ENCODE peak calls at places on chromosomes 1 and 21, in nine cellular contexts. One of them, this sample, is unnamed.

GRCh38 chr21:18155508-18156193 is 89.0 kb upstream of the CHODL start:
- DNase-seq in heart right ventricle: no peak
- DNase-seq in IMR-90: no peak
- DNase-seq in heart left ventricle: no peak
- DNase-seq in transverse colon: no peak
- DNase-seq in HFF-Myc: no peak
- DNase-seq in A673: peak
- DNase-seq in activated CD8-positive, alpha-beta T cell treated with anti-CD3 and anti-CD28 coated beads for 36 hours: no peak
- DNase-seq in nephron progenitor cell: no peak
- DNase-seq in this sample: no peak

GRCh38 chr1:16067127-16067768 is 6.2 kb downstream of the FAM131C start:
- DNase-seq in heart right ventricle: no peak
- DNase-seq in IMR-90: peak
- DNase-seq in heart left ventricle: no peak
- DNase-seq in transverse colon: peak
- DNase-seq in HFF-Myc: no peak
- DNase-seq in A673: no peak
- DNase-seq in activated CD8-positive, alpha-beta T cell treated with anti-CD3 and anti-CD28 coated beads for 36 hours: peak
- DNase-seq in nephron progenitor cell: no peak
- DNase-seq in this sample: peak

GRCh38 chr21:41466024-41466820 is 40.2 kb downstream of the MX1 start:
- DNase-seq in heart right ventricle: no peak
- DNase-seq in IMR-90: no peak
- DNase-seq in heart left ventricle: no peak
- DNase-seq in transverse colon: no peak
- DNase-seq in HFF-Myc: no peak
- DNase-seq in A673: no peak
- DNase-seq in activated CD8-positive, alpha-beta T cell treated with anti-CD3 and anti-CD28 coated beads for 36 hours: no peak
- DNase-seq in nephron progenitor cell: no peak
- DNase-seq in this sample: no peak

GRCh38 chr1:55287732-55288131 is 72.6 kb upstream of the USP24 start:
- DNase-seq in heart right ventricle: no peak
- DNase-seq in IMR-90: no peak
- DNase-seq in heart left ventricle: no peak
- DNase-seq in transverse colon: no peak
- DNase-seq in HFF-Myc: no peak
- DNase-seq in A673: peak
- DNase-seq in activated CD8-positive, alpha-beta T cell treated with anti-CD3 and anti-CD28 coated beads for 36 hours: peak
- DNase-seq in nephron progenitor cell: no peak
- DNase-seq in this sample: no peak

GRCh38 chr1:198880818-198881597 is 242.2 kb downstream of the PTPRC start:
- DNase-seq in heart right ventricle: no peak
- DNase-seq in IMR-90: peak
- DNase-seq in heart left ventricle: no peak
- DNase-seq in transverse colon: no peak
- DNase-seq in HFF-Myc: peak
- DNase-seq in A673: peak
- DNase-seq in activated CD8-positive, alpha-beta T cell treated with anti-CD3 and anti-CD28 coated beads for 36 hours: peak
- DNase-seq in nephron progenitor cell: no peak
- DNase-seq in this sample: peak

GRCh38 chr1:27111771-27112573 is 43.0 kb downstream of the SLC9A1 start:
- DNase-seq in heart right ventricle: peak
- DNase-seq in IMR-90: peak
- DNase-seq in heart left ventricle: peak
- DNase-seq in transverse colon: peak
- DNase-seq in HFF-Myc: peak
- DNase-seq in A673: peak
- DNase-seq in activated CD8-positive, alpha-beta T cell treated with anti-CD3 and anti-CD28 coated beads for 36 hours: peak
- DNase-seq in nephron progenitor cell: peak
- DNase-seq in this sample: peak

GRCh38 chr1:95384570-95384969 is 150.6 kb downstream of the RWDD3 start:
- DNase-seq in heart right ventricle: peak
- DNase-seq in IMR-90: peak
- DNase-seq in heart left ventricle: peak
- DNase-seq in transverse colon: no peak
- DNase-seq in HFF-Myc: no peak
- DNase-seq in A673: peak
- DNase-seq in activated CD8-positive, alpha-beta T cell treated with anti-CD3 and anti-CD28 coated beads for 36 hours: peak
- DNase-seq in nephron progenitor cell: peak
- DNase-seq in this sample: peak

GRCh38 chr1:1827089-1827433 is 48.8 kb upstream of the NADK start:
- DNase-seq in heart right ventricle: no peak
- DNase-seq in IMR-90: no peak
- DNase-seq in heart left ventricle: no peak
- DNase-seq in transverse colon: no peak
- DNase-seq in HFF-Myc: no peak
- DNase-seq in A673: peak
- DNase-seq in activated CD8-positive, alpha-beta T cell treated with anti-CD3 and anti-CD28 coated beads for 36 hours: no peak
- DNase-seq in nephron progenitor cell: no peak
- DNase-seq in this sample: no peak

DNA sequence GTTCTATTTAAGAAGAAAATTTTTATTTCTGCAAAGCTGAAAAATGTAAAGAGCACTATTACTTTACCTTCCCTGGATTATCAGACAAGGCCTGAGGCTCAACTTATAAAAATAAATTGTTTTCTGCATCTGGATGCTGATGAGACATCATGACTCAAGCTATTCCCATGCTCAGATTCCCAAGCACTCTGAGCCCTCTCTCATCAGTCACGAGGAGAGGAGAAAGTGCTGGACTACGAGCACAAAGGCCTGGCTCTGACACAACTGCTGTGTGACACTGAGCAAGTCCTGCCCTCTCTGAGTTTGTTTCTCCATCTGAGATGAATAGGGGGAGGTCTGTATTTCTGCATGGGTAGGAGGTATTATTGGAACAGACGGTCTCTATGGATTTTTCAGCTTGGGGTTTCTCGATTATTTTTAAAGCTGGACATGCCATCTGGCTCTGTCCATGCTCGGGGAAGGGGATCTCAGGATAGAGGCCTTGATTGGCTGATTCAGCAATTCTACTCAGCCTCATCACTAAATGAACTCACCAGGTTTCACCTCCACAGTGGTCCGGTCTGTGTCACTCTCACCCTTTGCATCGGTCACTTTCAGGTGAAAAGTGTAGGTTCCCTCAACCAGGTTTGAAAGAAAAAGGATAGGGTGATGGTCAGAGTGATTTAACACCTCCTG is 107.7 kb downstream of the KIAA0319L start:
- DNase-seq in heart right ventricle: no peak
- DNase-seq in IMR-90: peak
- DNase-seq in heart left ventricle: no peak
- DNase-seq in transverse colon: no peak
- DNase-seq in HFF-Myc: peak
- DNase-seq in A673: no peak
- DNase-seq in activated CD8-positive, alpha-beta T cell treated with anti-CD3 and anti-CD28 coated beads for 36 hours: no peak
- DNase-seq in nephron progenitor cell: no peak
- DNase-seq in this sample: no peak
- TF ChIP-seq CTCF in heart right ventricle: no peak
- TF ChIP-seq CTCF in IMR-90: no peak
- TF ChIP-seq CTCF in heart left ventricle: no peak
- TF ChIP-seq CTCF in transverse colon: no peak
- TF ChIP-seq CTCF in HFF-Myc: no peak
- TF ChIP-seq CTCF in A673: no peak
- TF ChIP-seq CTCF in activated CD8-positive, alpha-beta T cell treated with anti-CD3 and anti-CD28 coated beads for 36 hours: no peak
- TF ChIP-seq CTCF in nephron progenitor cell: no peak
- TF ChIP-seq CTCF in this sample: no peak

GRCh38 chr21:14383596-14384210 is 757 bp upstream of the HSPA13 start:
- DNase-seq in heart right ventricle: no peak
- DNase-seq in IMR-90: peak
- DNase-seq in heart left ventricle: no peak
- DNase-seq in transverse colon: no peak
- DNase-seq in HFF-Myc: peak
- DNase-seq in A673: peak
- DNase-seq in activated CD8-positive, alpha-beta T cell treated with anti-CD3 and anti-CD28 coated beads for 36 hours: peak
- DNase-seq in nephron progenitor cell: no peak
- DNase-seq in this sample: peak
- TF ChIP-seq CTCF in heart right ventricle: no peak
- TF ChIP-seq CTCF in IMR-90: no peak
- TF ChIP-seq CTCF in heart left ventricle: no peak
- TF ChIP-seq CTCF in transverse colon: no peak
- TF ChIP-seq CTCF in HFF-Myc: no peak
- TF ChIP-seq CTCF in A673: peak
- TF ChIP-seq CTCF in activated CD8-positive, alpha-beta T cell treated with anti-CD3 and anti-CD28 coated beads for 36 hours: no peak
- TF ChIP-seq CTCF in nephron progenitor cell: no peak
- TF ChIP-seq CTCF in this sample: no peak

GRCh38 chr1:187415065-187415464 is 586.3 kb downstream of the PLA2G4A start:
- DNase-seq in heart right ventricle: no peak
- DNase-seq in IMR-90: peak
- DNase-seq in heart left ventricle: no peak
- DNase-seq in transverse colon: no peak
- DNase-seq in HFF-Myc: no peak
- DNase-seq in A673: no peak
- DNase-seq in activated CD8-positive, alpha-beta T cell treated with anti-CD3 and anti-CD28 coated beads for 36 hours: no peak
- DNase-seq in nephron progenitor cell: no peak
- DNase-seq in this sample: no peak

GRCh38 chr1:187417524-187417923 is 588.8 kb downstream of the PLA2G4A start:
- DNase-seq in heart right ventricle: no peak
- DNase-seq in IMR-90: no peak
- DNase-seq in heart left ventricle: no peak
- DNase-seq in transverse colon: no peak
- DNase-seq in HFF-Myc: no peak
- DNase-seq in A673: no peak
- DNase-seq in activated CD8-positive, alpha-beta T cell treated with anti-CD3 and anti-CD28 coated beads for 36 hours: no peak
- DNase-seq in nephron progenitor cell: no peak
- DNase-seq in this sample: no peak

GRCh38 chr1:187411118-187411517 is 582.4 kb downstream of the PLA2G4A start:
- DNase-seq in heart right ventricle: no peak
- DNase-seq in IMR-90: no peak
- DNase-seq in heart left ventricle: no peak
- DNase-seq in transverse colon: no peak
- DNase-seq in HFF-Myc: no peak
- DNase-seq in A673: no peak
- DNase-seq in activated CD8-positive, alpha-beta T cell treated with anti-CD3 and anti-CD28 coated beads for 36 hours: no peak
- DNase-seq in nephron progenitor cell: no peak
- DNase-seq in this sample: no peak

GRCh38 chr1:187409341-187409740 is 580.6 kb downstream of the PLA2G4A start:
- DNase-seq in heart right ventricle: no peak
- DNase-seq in IMR-90: peak
- DNase-seq in heart left ventricle: no peak
- DNase-seq in transverse colon: no peak
- DNase-seq in HFF-Myc: no peak
- DNase-seq in A673: no peak
- DNase-seq in activated CD8-positive, alpha-beta T cell treated with anti-CD3 and anti-CD28 coated beads for 36 hours: no peak
- DNase-seq in nephron progenitor cell: no peak
- DNase-seq in this sample: no peak

GRCh38 chr1:187413770-187414169 is 585.0 kb downstream of the PLA2G4A start:
- DNase-seq in heart right ventricle: no peak
- DNase-seq in IMR-90: peak
- DNase-seq in heart left ventricle: no peak
- DNase-seq in transverse colon: no peak
- DNase-seq in HFF-Myc: no peak
- DNase-seq in A673: no peak
- DNase-seq in activated CD8-positive, alpha-beta T cell treated with anti-CD3 and anti-CD28 coated beads for 36 hours: no peak
- DNase-seq in nephron progenitor cell: no peak
- DNase-seq in this sample: no peak
- TF ChIP-seq CTCF in heart right ventricle: no peak
- TF ChIP-seq CTCF in IMR-90: peak
- TF ChIP-seq CTCF in heart left ventricle: no peak
- TF ChIP-seq CTCF in transverse colon: no peak
- TF ChIP-seq CTCF in HFF-Myc: no peak
- TF ChIP-seq CTCF in A673: peak
- TF ChIP-seq CTCF in activated CD8-positive, alpha-beta T cell treated with anti-CD3 and anti-CD28 coated beads for 36 hours: no peak
- TF ChIP-seq CTCF in nephron progenitor cell: no peak
- TF ChIP-seq CTCF in this sample: peak

GRCh38 chr21:39726133-39726532 is 18.9 kb upstream of the IGSF5 start:
- DNase-seq in heart right ventricle: no peak
- DNase-seq in IMR-90: no peak
- DNase-seq in heart left ventricle: no peak
- DNase-seq in transverse colon: no peak
- DNase-seq in HFF-Myc: no peak
- DNase-seq in A673: no peak
- DNase-seq in activated CD8-positive, alpha-beta T cell treated with anti-CD3 and anti-CD28 coated beads for 36 hours: no peak
- DNase-seq in nephron progenitor cell: no peak
- DNase-seq in this sample: no peak
- TF ChIP-seq CTCF in heart right ventricle: no peak
- TF ChIP-seq CTCF in IMR-90: peak
- TF ChIP-seq CTCF in heart left ventricle: no peak
- TF ChIP-seq CTCF in transverse colon: no peak
- TF ChIP-seq CTCF in HFF-Myc: peak
- TF ChIP-seq CTCF in A673: no peak
- TF ChIP-seq CTCF in activated CD8-positive, alpha-beta T cell treated with anti-CD3 and anti-CD28 coated beads for 36 hours: no peak
- TF ChIP-seq CTCF in nephron progenitor cell: no peak
- TF ChIP-seq CTCF in this sample: no peak

GRCh38 chr1:44926311-44926781 is 60.0 kb downstream of the EIF2B3 start:
- DNase-seq in heart right ventricle: no peak
- DNase-seq in IMR-90: peak
- DNase-seq in heart left ventricle: no peak
- DNase-seq in transverse colon: no peak
- DNase-seq in HFF-Myc: no peak
- DNase-seq in A673: no peak
- DNase-seq in activated CD8-positive, alpha-beta T cell treated with anti-CD3 and anti-CD28 coated beads for 36 hours: no peak
- DNase-seq in nephron progenitor cell: no peak
- DNase-seq in this sample: no peak

GRCh38 chr1:44919387-44919786 is 67.0 kb downstream of the EIF2B3 start:
- DNase-seq in heart right ventricle: no peak
- DNase-seq in IMR-90: no peak
- DNase-seq in heart left ventricle: no peak
- DNase-seq in transverse colon: no peak
- DNase-seq in HFF-Myc: no peak
- DNase-seq in A673: no peak
- DNase-seq in activated CD8-positive, alpha-beta T cell treated with anti-CD3 and anti-CD28 coated beads for 36 hours: no peak
- DNase-seq in nephron progenitor cell: no peak
- DNase-seq in this sample: no peak

GRCh38 chr1:44929556-44929955 is 56.8 kb downstream of the EIF2B3 start:
- DNase-seq in heart right ventricle: no peak
- DNase-seq in IMR-90: no peak
- DNase-seq in heart left ventricle: no peak
- DNase-seq in transverse colon: no peak
- DNase-seq in HFF-Myc: no peak
- DNase-seq in A673: no peak
- DNase-seq in activated CD8-positive, alpha-beta T cell treated with anti-CD3 and anti-CD28 coated beads for 36 hours: no peak
- DNase-seq in nephron progenitor cell: no peak
- DNase-seq in this sample: no peak

DNA sequence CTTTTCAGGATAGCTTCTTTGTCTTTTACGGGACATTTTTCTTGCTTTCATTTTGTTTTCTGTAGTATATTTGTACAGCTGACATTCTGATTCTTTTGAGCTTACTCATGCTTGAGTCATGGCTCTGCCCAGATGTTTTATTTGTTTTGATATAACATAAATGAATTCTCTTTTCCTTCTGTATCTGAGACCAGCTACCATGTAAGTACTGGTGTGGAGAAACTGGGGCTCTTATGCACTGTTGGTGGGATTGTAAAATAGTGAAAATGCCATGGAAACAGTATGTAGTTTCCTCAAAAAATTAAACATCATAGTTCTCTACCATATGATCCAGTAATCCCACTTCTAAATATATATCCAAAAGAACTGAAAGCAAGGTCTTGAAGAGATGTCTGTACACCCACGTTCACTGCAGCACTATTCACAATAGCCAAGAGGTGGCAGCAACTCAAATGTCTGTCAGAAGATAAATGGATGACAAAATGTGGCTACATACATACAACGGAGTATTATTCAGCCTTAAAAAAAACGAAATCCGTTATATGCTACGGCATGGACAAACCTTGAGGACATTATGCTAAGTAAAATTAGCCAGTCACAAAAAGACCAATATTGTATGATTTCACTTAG is 61.4 kb downstream of the EIF2B3 start:
- DNase-seq in heart right ventricle: no peak
- DNase-seq in IMR-90: peak
- DNase-seq in heart left ventricle: no peak
- DNase-seq in transverse colon: no peak
- DNase-seq in HFF-Myc: peak
- DNase-seq in A673: peak
- DNase-seq in activated CD8-positive, alpha-beta T cell treated with anti-CD3 and anti-CD28 coated beads for 36 hours: peak
- DNase-seq in nephron progenitor cell: no peak
- DNase-seq in this sample: peak
- TF ChIP-seq CTCF in heart right ventricle: peak
- TF ChIP-seq CTCF in IMR-90: peak
- TF ChIP-seq CTCF in heart left ventricle: no peak
- TF ChIP-seq CTCF in transverse colon: peak
- TF ChIP-seq CTCF in HFF-Myc: peak
- TF ChIP-seq CTCF in A673: peak
- TF ChIP-seq CTCF in activated CD8-positive, alpha-beta T cell treated with anti-CD3 and anti-CD28 coated beads for 36 hours: peak
- TF ChIP-seq CTCF in nephron progenitor cell: peak
- TF ChIP-seq CTCF in this sample: no peak

This sample was measured in Calu3.